ENCODE peak calls at places on chromosomes 13 and 19, in four cellular contexts. U, F, R and J are unnamed samples.

GRCh38 chr19:47511128-47511517 is 3.7 kb downstream of the NAPA start:
- DNase-seq in U (no peak), F (no peak), R (peak), J (no peak)

GRCh38 chr13:110323172-110323851 is 16.2 kb downstream of the COL4A2 start:
- DNase-seq in U (no peak), F (no peak), R (no peak), J (peak)

GRCh38 chr19:18112989-18113478 is 15.5 kb downstream of the MAST3 start:
- DNase-seq in U (peak), F (peak), R (peak), J (peak)

GRCh38 chr13:19156013-19156825 is 25.4 kb downstream of the TUBA3C start:
- DNase-seq in U (no peak), F (no peak), R (no peak), J (no peak)

GRCh38 chr13:109205315-109205714 is 575.9 kb downstream of the MYO16 start:
- DNase-seq in U (no peak), F (no peak), R (no peak), J (no peak)

GRCh38 chr19:12660980-12661379 is 5.6 kb downstream of the MAN2B1 start:
- DNase-seq in U (no peak), F (no peak), R (no peak), J (no peak)

GRCh38 chr19:16627194-16627927 is 643 bp downstream of the MED26 start:
- DNase-seq in U (peak), F (peak), R (no peak), J (peak)

GRCh38 chr19:48708471-48708870 is 11.1 kb downstream of the MAMSTR start:
- DNase-seq in U (no peak), F (no peak), R (no peak), J (no peak)

GRCh38 chr19:39590265-39590664 is 12.1 kb upstream of the LGALS13 start:
- DNase-seq in U (no peak), F (peak), R (no peak), J (peak)

GRCh38 chr19:7342143-7342542 is 6.6 kb upstream of the ARHGEF18 start:
- DNase-seq in U (no peak), F (no peak), R (no peak), J (no peak)